ENCODE peak calls at places on chromosomes 13 and 19, in four cellular contexts. A, D, Q and M are unnamed samples.

GRCh38 chr13:97934590-97934989 is 18.9 kb upstream of the IPO5 start:
- DNase-seq in A (no peak), D (no peak), Q (no peak), M (no peak)

GRCh38 chr13:44371421-44371820 is 2.2 kb upstream of the SERP2 start:
- DNase-seq in A (no peak), D (no peak), Q (no peak), M (no peak)

GRCh38 chr19:1158885-1159448 is 15.1 kb downstream of the SBNO2 start:
- DNase-seq in A (no peak), D (no peak), Q (no peak), M (no peak)

GRCh38 chr13:46100191-46100877 is 4.5 kb downstream of the CPB2 start:
- DNase-seq in A (no peak), D (no peak), Q (no peak), M (no peak)

GRCh38 chr13:85675508-85675907 is 123.7 kb downstream of the SLITRK6 start:
- DNase-seq in A (no peak), D (no peak), Q (no peak), M (no peak)

GRCh38 chr13:19981685-19982238 is 23.2 kb downstream of the ZMYM2 start:
- DNase-seq in A (no peak), D (no peak), Q (no peak), M (no peak)

GRCh38 chr13:35190241-35190640 is 248.2 kb downstream of the NBEA start:
- DNase-seq in A (no peak), D (no peak), Q (peak; percentile 87), M (no peak)

GRCh38 chr13:46386426-46386995 is 541 bp downstream of the RUBCNL start:
- DNase-seq in A (no peak), D (no peak), Q (peak; percentile 20), M (no peak)

GRCh38 chr13:100721885-100722512 is 47.4 kb upstream of the TMTC4 start:
- DNase-seq in A (no peak), D (no peak), Q (peak; percentile 44), M (peak; percentile 40)